ENCODE peak calls at places on chromosomes 6 and 20, in seven cellular contexts. M, X, J, S, F, N and K are unnamed samples.

GRCh38 chr6:108838101-108838717 is 10.0 kb upstream of the ARMC2 start:
- DNase-seq in X (peak; percentile 81), F (no peak), M (no peak), J (peak; percentile 77), S (no peak), N (no peak), K (no peak)

GRCh38 chr6:36223706-36224105 is 27.2 kb downstream of the BRPF3 start:
- DNase-seq in J (no peak), X (no peak), F (no peak), N (no peak), S (no peak), M (no peak), K (no peak)

GRCh38 chr6:24583463-24584389 is 62.3 kb downstream of the KIAA0319 start:
- DNase-seq in X (no peak), F (no peak), M (peak; percentile 33), N (peak; percentile 73), J (peak; percentile 83), S (peak; percentile 83), K (peak; percentile 69)

GRCh38 chr6:39599996-39600395 is 125.2 kb downstream of the KIF6 start:
- DNase-seq in M (no peak), F (no peak), X (no peak), J (no peak), N (no peak), S (no peak), K (no peak)

GRCh38 chr6:110799181-110799580 is 16.1 kb downstream of the CDK19 start:
- DNase-seq in J (no peak), S (no peak), M (no peak), F (no peak), N (no peak), X (no peak), K (no peak)

GRCh38 chr6:134198093-134198492 is 119.8 kb downstream of the SGK1 start:
- DNase-seq in M (no peak), F (no peak), X (no peak), J (no peak), N (no peak), S (no peak), K (no peak)

GRCh38 chr6:160088774-160089533 is 32.7 kb upstream of the SLC22A1 start:
- DNase-seq in X (no peak), F (no peak), S (no peak), N (no peak), J (no peak), M (no peak), K (no peak)

GRCh38 chr6:34709386-34709785 is 12.8 kb upstream of the ILRUN start:
- DNase-seq in J (peak; percentile 74), M (peak; percentile 33), S (peak; percentile 91), N (peak; percentile 72), F (no peak), X (no peak), K (peak; percentile 58)

GRCh38 chr20:61704661-61705060 is 361.0 kb downstream of the TAF4 start:
- DNase-seq in X (no peak), J (no peak), M (no peak), F (no peak), S (no peak), N (no peak), K (peak; percentile 4)

GRCh38 chr6:74222768-74223321 is 526.8 kb downstream of the CD109 start:
- DNase-seq in X (peak; percentile 71), N (no peak), J (no peak), F (no peak), S (no peak), M (peak; percentile 7), K (no peak)

GRCh38 chr6:85451586-85452306 is 1.9 kb downstream of the NT5E start:
- DNase-seq in J (no peak), S (no peak), M (no peak), X (no peak), N (no peak), F (no peak), K (no peak)

GRCh38 chr6:15389759-15390723 is 144.2 kb downstream of the JARID2 start:
- DNase-seq in M (no peak), S (peak; percentile 26), X (no peak), J (no peak), N (no peak), F (no peak), K (no peak)

GRCh38 chr6:41780623-41781301 is at the start of gene PRICKLE4:
- DNase-seq in S (peak; percentile 75), M (no peak), J (peak; percentile 82), X (peak; percentile 86), N (peak; percentile 65), F (no peak), K (peak; percentile 66)

GRCh38 chr20:2224246-2224645 is 71.6 kb upstream of the TGM3 start:
- DNase-seq in X (no peak), J (no peak), F (no peak), N (no peak), S (no peak), M (no peak), K (no peak)

GRCh38 chr6:53524455-53524815 is 20.5 kb downstream of the GCLC start:
- DNase-seq in N (no peak), F (no peak), X (no peak), M (no peak), J (no peak), S (no peak), K (no peak)

GRCh38 chr6:11043552-11043960 is 549 bp downstream of the ELOVL2 start:
- DNase-seq in M (no peak), X (no peak), N (peak; percentile 36), S (no peak), J (no peak), F (no peak), K (no peak)

GRCh38 chr6:95545691-95546090 is 31.6 kb upstream of the MANEA start:
- DNase-seq in F (no peak), X (no peak), S (no peak), J (no peak), M (no peak), N (no peak), K (no peak)

DNA sequence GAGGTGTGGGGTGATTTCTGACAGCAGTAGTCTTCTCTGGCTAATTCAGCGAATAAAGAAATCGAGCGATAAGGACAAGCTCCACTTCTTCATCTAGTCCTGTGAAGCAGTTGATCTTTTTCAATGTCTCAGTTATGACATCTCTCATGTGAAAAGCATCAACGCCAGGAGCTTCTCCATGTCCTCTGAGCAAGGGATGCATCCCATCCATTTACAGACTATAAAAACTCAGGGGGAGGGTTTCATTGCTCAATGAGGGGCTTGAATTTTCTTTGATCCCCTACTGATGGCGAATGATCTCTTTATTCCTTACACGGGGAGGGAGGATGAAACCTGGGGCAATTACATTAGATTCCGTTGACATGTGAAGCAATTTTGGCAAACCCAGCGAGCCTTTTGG is 269.1 kb downstream of the HIVEP2 start:
- DNase-seq in X (no peak), F (no peak), N (no peak), M (no peak), J (no peak), S (no peak), K (no peak)
- TF ChIP-seq CTCF in X (no peak), F (no peak), N (no peak), M (no peak), J (no peak), S (no peak), K (no peak)

GRCh38 chr20:31707994-31708744 is 14.5 kb downstream of the BCL2L1 start:
- DNase-seq in M (no peak), J (peak; percentile 67), N (peak; percentile 54), X (no peak), F (no peak), S (peak; percentile 57), K (peak; percentile 80)

GRCh38 chr20:31707258-31707615 is 15.4 kb downstream of the BCL2L1 start:
- DNase-seq in M (no peak), S (no peak), F (no peak), X (no peak), J (no peak), N (no peak), K (no peak)

GRCh38 chr20:31705191-31705590 is 17.5 kb downstream of the BCL2L1 start:
- DNase-seq in J (no peak), F (no peak), S (no peak), X (no peak), M (no peak), N (no peak), K (no peak)

GRCh38 chr20:31705598-31706597 is 16.8 kb downstream of the BCL2L1 start:
- DNase-seq in S (peak; percentile 18), J (no peak), N (no peak), X (no peak), M (no peak), F (no peak), K (no peak)

DNA sequence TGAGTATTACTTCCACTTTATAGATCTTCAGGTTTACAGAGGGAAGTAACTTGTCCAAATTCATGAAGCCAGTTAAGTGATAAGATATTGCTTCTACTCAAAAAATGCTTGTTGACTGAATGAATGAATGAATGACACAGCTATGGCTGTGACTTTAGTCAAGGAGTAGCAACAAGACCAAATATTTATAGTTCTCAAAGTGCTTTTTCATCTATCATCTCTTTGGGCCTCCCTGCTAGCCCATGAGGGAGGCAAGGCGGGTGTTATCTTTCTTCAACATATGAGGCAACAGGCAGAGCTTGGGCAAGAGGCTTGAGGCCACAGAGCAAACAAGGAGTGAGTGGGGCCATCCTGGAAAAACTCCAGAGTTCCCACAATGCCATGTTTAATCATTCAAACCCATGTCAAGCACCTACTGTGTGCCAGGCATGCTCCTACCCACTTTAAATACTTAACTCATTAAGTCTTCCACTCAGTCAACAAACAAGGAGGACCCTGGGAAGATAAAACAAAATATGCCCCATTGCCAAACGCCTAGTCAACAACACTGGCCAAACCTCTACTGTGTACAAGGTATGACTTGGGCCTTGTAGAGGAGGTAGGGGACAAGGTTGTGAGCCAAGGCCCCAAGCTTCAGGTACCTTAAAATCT is 15.9 kb downstream of the BCL2L1 start:
- DNase-seq in S (no peak), N (peak; percentile 45), X (no peak), J (peak; percentile 71), F (no peak), M (no peak), K (no peak)
- H3K27ac ChIP-seq in S (peak overlapping the region; percentile 47), N (no peak overlapping the region), X (peak overlapping the region; percentile 75), J (peak overlapping the region; percentile 74), F (peak overlapping the region; percentile 37), M (no peak overlapping the region), K (peak overlapping the region; percentile 85)

GRCh38 chr20:19205999-19206398 is 6.4 kb upstream of the SLC24A3 start:
- DNase-seq in J (peak; percentile 92), S (peak; percentile 86), X (peak; percentile 96), N (peak; percentile 73), F (no peak), M (no peak), K (peak; percentile 87)
- H3K27me3 ChIP-seq in J (no peaks in the 10 kb centered on the region), S (peaks cover 5% of the 10 kb centered on the region), X (peaks cover 4% of the 10 kb centered on the region), N (no peaks in the 10 kb centered on the region), F (no peaks in the 10 kb centered on the region), M (peaks cover 2% of the 10 kb centered on the region), K (no peaks in the 10 kb centered on the region)

DNA sequence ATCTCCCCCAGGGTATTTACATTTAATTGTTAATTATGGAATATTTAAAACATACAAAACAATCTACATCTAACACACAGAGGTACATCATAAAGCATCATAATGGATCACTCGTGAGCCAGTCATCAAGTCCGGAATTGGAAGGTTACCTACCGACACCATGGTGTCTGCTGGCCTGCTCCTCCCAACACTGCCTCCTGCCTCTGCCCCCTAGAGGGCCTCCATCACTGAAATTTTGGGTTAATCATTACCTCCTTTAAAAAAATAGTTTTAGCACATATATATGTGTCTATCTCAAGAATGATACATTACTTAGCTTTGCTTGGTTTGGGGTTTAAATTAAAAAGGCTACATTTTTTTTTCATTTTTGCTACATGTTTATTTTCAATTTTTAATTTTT is 114.6 kb upstream of the PDE10A start:
- DNase-seq in N (no peak), X (no peak), M (no peak), J (no peak), F (no peak), S (no peak), K (no peak)
- TF ChIP-seq CTCF in N (no peak), X (no peak), M (no peak), J (no peak), F (no peak), S (no peak), K (no peak)